ENCODE peak calls at places on chromosomes 16 and 17, in five cellular contexts. T is HCT116; R is CD8-positive, alpha-beta T cell; Y is fibroblast of villous mesenchyme; I is HL-60. K is an unnamed sample.

GRCh38 chr17:48486557-48486956 is 44.3 kb downstream of the HOXB1 start:
- DNase-seq in R (no peak), I (no peak), Y (peak), T (peak), K (peak)

GRCh38 chr17:63399856-63400255 is 46.2 kb downstream of the CYB561 start:
- DNase-seq in T (no peak), R (no peak), I (no peak), Y (peak), K (peak)

GRCh38 chr16:55559233-55559632 is 7.3 kb upstream of the CAPNS2 start:
- DNase-seq in Y (peak), R (no peak), I (no peak), T (no peak), K (peak)

GRCh38 chr16:72856797-72857196 is 191.1 kb downstream of the ZFHX3 start:
- DNase-seq in I (peak), T (no peak), R (no peak), Y (no peak), K (peak)

GRCh38 chr16:47848481-47849109 is 307.2 kb downstream of the ABCC12 start:
- DNase-seq in R (no peak), I (no peak), Y (no peak), T (no peak), K (peak)

GRCh38 chr17:12041316-12041715 is 20.6 kb downstream of the MAP2K4 start:
- DNase-seq in T (peak), I (no peak), Y (peak), R (no peak), K (peak)

GRCh38 chr17:46783031-46783593 is 35.4 kb downstream of the WNT3 start:
- DNase-seq in Y (no peak), I (no peak), T (no peak), R (no peak), K (no peak)

GRCh38 chr16:69309316-69309715 is 1.8 kb upstream of the VPS4A start:
- DNase-seq in R (no peak), Y (no peak), I (no peak), T (no peak), K (no peak)

GRCh38 chr16:2775765-2776499 is 1.1 kb downstream of the ELOB start:
- DNase-seq in Y (no peak), I (no peak), T (no peak), R (no peak), K (no peak)

GRCh38 chr17:1124896-1125774 is 54.6 kb downstream of the ABR start:
- DNase-seq in Y (no peak), T (no peak), R (no peak), I (no peak), K (no peak)

GRCh38 chr17:49022391-49022941 is 25.3 kb downstream of the IGF2BP1 start:
- DNase-seq in I (no peak), Y (peak), R (no peak), T (no peak), K (peak)

GRCh38 chr16:47026947-47027346 is 53.5 kb upstream of the DNAJA2 start:
- DNase-seq in T (no peak), I (no peak), Y (no peak), R (no peak), K (no peak)

GRCh38 chr16:78434401-78434800 is 334.9 kb downstream of the WWOX start:
- DNase-seq in I (no peak), Y (no peak), T (no peak), R (no peak), K (no peak)

GRCh38 chr16:87741700-87742415 is 23.9 kb downstream of the KLHDC4 start:
- DNase-seq in I (no peak), Y (no peak), T (no peak), R (no peak), K (no peak)

GRCh38 chr17:38773258-38773657 is 20.7 kb downstream of the PSMB3 start:
- DNase-seq in R (no peak), Y (no peak), I (no peak), T (no peak), K (no peak)

GRCh38 chr17:19330271-19330670 is 32.3 kb downstream of the B9D1 start:
- DNase-seq in Y (no peak), T (no peak), R (no peak), I (no peak), K (no peak)

GRCh38 chr17:13160281-13160680 is 142.5 kb upstream of the ELAC2 start:
- DNase-seq in Y (no peak), T (no peak), R (no peak), I (no peak), K (no peak)

GRCh38 chr17:39096435-39097158 is 54.8 kb downstream of the PLXDC1 start:
- DNase-seq in R (peak), I (peak), Y (peak), T (no peak), K (no peak)

GRCh38 chr17:40727447-40728231 is 24.1 kb upstream of the KRT24 start:
- DNase-seq in R (no peak), Y (peak), T (no peak), I (no peak), K (peak)

GRCh38 chr16:85810097-85810741 is 10.7 kb downstream of the COX4I1 start:
- DNase-seq in T (no peak), Y (no peak), R (no peak), I (no peak), K (no peak)
- H3K4me3 ChIP-seq in T (no peak), Y (no peak), R (no peak), I (no peak), K (no peak)

GRCh38 chr17:74235040-74235581 is 21.7 kb downstream of the TTYH2 start:
- DNase-seq in R (no peak), I (peak), Y (no peak), T (no peak), K (no peak)

GRCh38 chr17:74231846-74232713 is 18.7 kb downstream of the TTYH2 start:
- DNase-seq in Y (no peak), T (no peak), R (no peak), I (no peak), K (no peak)

GRCh38 chr17:74230896-74231295 is 17.5 kb downstream of the TTYH2 start:
- DNase-seq in R (no peak), Y (no peak), I (no peak), T (no peak), K (no peak)

GRCh38 chr17:74234482-74234881 is 21.1 kb downstream of the TTYH2 start:
- DNase-seq in R (no peak), T (no peak), I (no peak), Y (no peak), K (no peak)

GRCh38 chr17:74233937-74234336 is 20.6 kb downstream of the TTYH2 start:
- DNase-seq in T (no peak), Y (no peak), I (no peak), R (no peak), K (no peak)
- H3K4me3 ChIP-seq in T (no peak), Y (no peak), I (no peak), R (no peak), K (no peak)

GRCh38 chr17:81364278-81365147 is 30.7 kb upstream of the BAHCC1 start:
- DNase-seq in T (no peak), Y (no peak), I (no peak), R (no peak), K (no peak)
- H3K4me3 ChIP-seq in T (peak), Y (no peak), I (no peak), R (no peak), K (no peak)

GRCh38 chr16:84726079-84726669 is 26.4 kb downstream of the USP10 start:
- DNase-seq in Y (peak), T (peak), I (peak), R (peak), K (peak)
- H3K4me3 ChIP-seq in Y (no peak), T (no peak), I (peak), R (no peak), K (no peak)

DNA sequence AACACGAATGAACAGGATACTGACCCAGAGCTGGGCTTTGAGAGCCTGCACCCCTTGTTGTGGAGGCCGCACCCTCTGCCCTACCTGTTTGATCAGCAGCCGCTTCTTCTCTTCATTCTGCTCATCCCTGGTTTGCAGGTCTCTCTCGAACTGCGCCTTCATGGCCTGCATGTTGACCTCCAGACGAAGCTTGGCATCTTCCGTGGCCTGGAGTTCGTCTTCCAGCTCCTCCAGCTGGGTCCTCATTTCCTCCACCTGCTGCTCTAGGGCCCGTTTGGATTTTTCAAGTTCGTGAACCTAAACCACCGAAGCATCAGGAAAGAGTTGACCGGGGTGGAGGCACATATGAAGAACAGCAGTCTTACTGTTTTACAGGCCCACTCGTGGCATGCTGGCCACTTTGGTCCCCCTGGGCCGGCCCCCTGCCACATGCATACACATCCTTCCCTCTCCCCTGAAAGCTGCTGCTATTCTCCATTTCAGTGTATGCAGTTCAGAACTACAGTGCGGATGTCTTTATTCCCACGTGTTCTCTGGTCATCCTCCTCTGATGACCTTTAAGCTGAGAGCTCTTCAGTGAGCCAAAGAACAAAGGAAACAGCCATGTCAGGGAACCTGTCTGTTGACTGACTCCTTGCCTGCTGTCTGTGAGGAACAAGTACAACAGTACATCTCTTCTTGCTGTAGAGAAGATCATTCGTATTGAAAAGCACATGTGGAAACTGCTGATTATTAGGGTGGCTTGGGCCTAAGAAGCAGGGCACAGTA is 54.8 kb downstream of the NDEL1 start:
- DNase-seq in I (no peak), Y (no peak), T (no peak), R (no peak), K (no peak)
- H3K4me3 ChIP-seq in I (no peak), Y (no peak), T (no peak), R (no peak), K (no peak)

GRCh38 chr16:84849751-84850150 is 30.0 kb downstream of the CRISPLD2 start:
- DNase-seq in T (no peak), I (no peak), Y (no peak), R (no peak), K (no peak)

GRCh38 chr16:84853534-84853933 is 33.7 kb downstream of the CRISPLD2 start:
- DNase-seq in R (no peak), Y (no peak), T (no peak), I (no peak), K (no peak)

GRCh38 chr16:84848991-84849634 is 29.3 kb downstream of the CRISPLD2 start:
- DNase-seq in Y (no peak), R (no peak), T (no peak), I (no peak), K (no peak)

GRCh38 chr16:84850714-84851113 is 30.9 kb downstream of the CRISPLD2 start:
- DNase-seq in T (no peak), Y (no peak), R (no peak), I (no peak), K (no peak)

DNA sequence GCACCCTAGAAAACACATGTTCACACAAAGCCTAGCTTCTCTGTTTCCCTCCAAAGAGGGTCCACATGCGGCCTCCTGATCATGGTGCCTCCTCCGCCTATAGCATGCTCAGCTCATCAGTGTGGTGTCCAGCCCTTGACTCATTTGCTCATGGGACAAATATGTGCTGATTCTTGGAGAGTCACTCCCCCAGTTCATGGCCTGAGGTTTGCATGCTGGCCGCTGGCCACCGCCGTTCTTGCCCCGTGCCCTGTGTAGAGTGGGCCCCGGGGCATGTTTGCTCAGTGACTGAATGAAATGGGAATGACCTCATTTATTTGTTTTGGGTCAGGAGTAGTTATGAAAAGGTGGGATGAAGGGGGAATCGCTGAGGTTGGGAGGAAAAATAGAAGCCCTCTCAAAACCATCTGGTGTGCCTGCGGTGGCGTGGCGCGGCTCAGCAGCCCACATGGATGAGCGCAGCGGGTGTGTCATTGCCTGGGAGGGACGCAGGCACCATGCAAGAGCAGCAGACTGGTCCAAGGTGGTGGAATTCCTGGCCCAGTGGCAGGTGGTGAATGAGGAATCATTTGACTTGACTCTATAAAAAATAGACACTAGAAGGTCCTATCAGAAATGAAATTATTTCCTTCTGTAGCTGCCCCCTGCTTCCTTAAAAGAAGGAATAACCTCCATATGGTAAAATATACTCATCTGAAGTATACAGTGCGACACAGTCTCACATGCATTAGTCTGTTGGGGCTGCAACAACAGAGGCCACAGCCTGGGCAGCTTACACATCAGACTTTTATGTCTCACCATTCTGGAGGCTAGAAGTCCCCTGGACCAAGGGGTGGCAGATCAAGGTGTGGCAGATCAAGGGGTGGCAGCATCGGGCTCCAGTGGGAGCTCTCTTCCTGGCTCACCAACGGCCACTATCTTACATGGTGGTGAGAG is 31.7 kb downstream of the CRISPLD2 start:
- DNase-seq in R (no peak), T (no peak), Y (peak), I (no peak), K (peak)
- H3K4me3 ChIP-seq in R (no peak), T (no peak), Y (no peak), I (no peak), K (no peak)

GRCh38 chr16:84820771-84821170 is 986 bp downstream of the CRISPLD2 start:
- DNase-seq in I (no peak), T (no peak), Y (peak), R (no peak), K (no peak)

GRCh38 chr16:84822990-84823389 is 3.2 kb downstream of the CRISPLD2 start:
- DNase-seq in Y (peak), T (no peak), R (no peak), I (no peak), K (no peak)

GRCh38 chr16:84823484-84823883 is 3.7 kb downstream of the CRISPLD2 start:
- DNase-seq in I (no peak), Y (peak), T (no peak), R (no peak), K (peak)

GRCh38 chr16:84821179-84821578 is 1.4 kb downstream of the CRISPLD2 start:
- DNase-seq in Y (peak), T (no peak), I (no peak), R (no peak), K (no peak)

GRCh38 chr16:84821728-84822676 is 2.2 kb downstream of the CRISPLD2 start:
- DNase-seq in T (no peak), R (no peak), I (no peak), Y (peak), K (peak)
- H3K4me3 ChIP-seq in T (no peak), R (no peak), I (no peak), Y (peak), K (peak)

K was measured in fibroblast of pulmonary artery.